ENCODE peak calls at places on chromosome 14, in five cellular contexts. One of them, this sample, is unnamed.

GRCh38 chr14:68468437-68469207 is 324.2 kb downstream of the ZFP36L1 start:
- DNase-seq in left lung: no peak
- DNase-seq in colonic mucosa: no peak
- DNase-seq in CD4-positive, CD25-positive, alpha-beta regulatory T cell: peak
- DNase-seq in tibial nerve: no peak
- DNase-seq in this sample: no peak

GRCh38 chr14:81132492-81132891 is 88.3 kb downstream of the GTF2A1 start:
- DNase-seq in tibial nerve: no peak
- DNase-seq in left lung: no peak
- DNase-seq in colonic mucosa: no peak
- DNase-seq in CD4-positive, CD25-positive, alpha-beta regulatory T cell: no peak
- DNase-seq in this sample: no peak

GRCh38 chr14:94164685-94165431 is 9.3 kb upstream of the PPP4R4 start:
- DNase-seq in colonic mucosa: no peak
- DNase-seq in CD4-positive, CD25-positive, alpha-beta regulatory T cell: no peak
- DNase-seq in tibial nerve: no peak
- DNase-seq in left lung: no peak
- DNase-seq in this sample: no peak

GRCh38 chr14:54348001-54348611 is 48.7 kb upstream of the CDKN3 start:
- DNase-seq in colonic mucosa: no peak
- DNase-seq in CD4-positive, CD25-positive, alpha-beta regulatory T cell: peak
- DNase-seq in tibial nerve: no peak
- DNase-seq in left lung: no peak
- DNase-seq in this sample: no peak

GRCh38 chr14:63302135-63302534 is 16.6 kb downstream of the GPHB5 start:
- DNase-seq in left lung: no peak
- DNase-seq in tibial nerve: no peak
- DNase-seq in colonic mucosa: no peak
- DNase-seq in CD4-positive, CD25-positive, alpha-beta regulatory T cell: no peak
- DNase-seq in this sample: no peak

GRCh38 chr14:34347683-34348082 is 114.4 kb downstream of the SPTSSA start:
- DNase-seq in tibial nerve: no peak
- DNase-seq in CD4-positive, CD25-positive, alpha-beta regulatory T cell: no peak
- DNase-seq in left lung: no peak
- DNase-seq in colonic mucosa: no peak
- DNase-seq in this sample: peak

GRCh38 chr14:99441157-99441870 is 39.3 kb downstream of the SETD3 start:
- DNase-seq in left lung: no peak
- DNase-seq in tibial nerve: no peak
- DNase-seq in colonic mucosa: no peak
- DNase-seq in CD4-positive, CD25-positive, alpha-beta regulatory T cell: no peak
- DNase-seq in this sample: no peak

GRCh38 chr14:76772300-76773187 is 11.3 kb downstream of the VASH1 start:
- DNase-seq in tibial nerve: no peak
- DNase-seq in CD4-positive, CD25-positive, alpha-beta regulatory T cell: no peak
- DNase-seq in left lung: peak
- DNase-seq in colonic mucosa: peak
- DNase-seq in this sample: no peak

GRCh38 chr14:79186523-79186922 is 1016.4 kb downstream of the NRXN3 start:
- DNase-seq in left lung: no peak
- DNase-seq in colonic mucosa: no peak
- DNase-seq in CD4-positive, CD25-positive, alpha-beta regulatory T cell: no peak
- DNase-seq in tibial nerve: no peak
- DNase-seq in this sample: no peak

GRCh38 chr14:68757618-68758081 is 35.2 kb downstream of the ZFP36L1 start:
- DNase-seq in left lung: peak
- DNase-seq in CD4-positive, CD25-positive, alpha-beta regulatory T cell: no peak
- DNase-seq in tibial nerve: no peak
- DNase-seq in colonic mucosa: no peak
- DNase-seq in this sample: no peak

GRCh38 chr14:48140804-48141203 is 465.4 kb upstream of the MDGA2 start:
- DNase-seq in colonic mucosa: no peak
- DNase-seq in left lung: no peak
- DNase-seq in CD4-positive, CD25-positive, alpha-beta regulatory T cell: no peak
- DNase-seq in tibial nerve: no peak
- DNase-seq in this sample: no peak

GRCh38 chr14:99611639-99612038 is 7.6 kb upstream of the CCDC85C start:
- DNase-seq in CD4-positive, CD25-positive, alpha-beta regulatory T cell: no peak
- DNase-seq in left lung: no peak
- DNase-seq in tibial nerve: no peak
- DNase-seq in colonic mucosa: no peak
- DNase-seq in this sample: no peak

GRCh38 chr14:97584528-97584927 is 787.3 kb downstream of the VRK1 start:
- DNase-seq in tibial nerve: no peak
- DNase-seq in CD4-positive, CD25-positive, alpha-beta regulatory T cell: peak
- DNase-seq in left lung: no peak
- DNase-seq in colonic mucosa: no peak
- DNase-seq in this sample: no peak

GRCh38 chr14:104424406-104425072 is 155.0 kb upstream of the C14orf180 start:
- DNase-seq in tibial nerve: no peak
- DNase-seq in colonic mucosa: no peak
- DNase-seq in left lung: no peak
- DNase-seq in CD4-positive, CD25-positive, alpha-beta regulatory T cell: no peak
- DNase-seq in this sample: no peak

GRCh38 chr14:68633131-68633991 is 159.5 kb downstream of the ZFP36L1 start:
- DNase-seq in left lung: no peak
- DNase-seq in CD4-positive, CD25-positive, alpha-beta regulatory T cell: no peak
- DNase-seq in colonic mucosa: peak
- DNase-seq in tibial nerve: no peak
- DNase-seq in this sample: no peak

GRCh38 chr14:54606178-54606577 is 39.2 kb downstream of the SAMD4A start:
- DNase-seq in CD4-positive, CD25-positive, alpha-beta regulatory T cell: no peak
- DNase-seq in left lung: no peak
- DNase-seq in colonic mucosa: no peak
- DNase-seq in tibial nerve: no peak
- DNase-seq in this sample: no peak

GRCh38 chr14:102830474-102831045 is 53.3 kb downstream of the TRAF3 start:
- DNase-seq in tibial nerve: no peak
- DNase-seq in CD4-positive, CD25-positive, alpha-beta regulatory T cell: no peak
- DNase-seq in left lung: no peak
- DNase-seq in colonic mucosa: no peak
- DNase-seq in this sample: no peak

GRCh38 chr14:102849522-102850379 is 72.5 kb downstream of the TRAF3 start:
- DNase-seq in tibial nerve: no peak
- DNase-seq in CD4-positive, CD25-positive, alpha-beta regulatory T cell: no peak
- DNase-seq in colonic mucosa: peak
- DNase-seq in left lung: no peak
- DNase-seq in this sample: no peak

GRCh38 chr14:34502826-34503225 is 36.7 kb downstream of the EAPP start:
- DNase-seq in CD4-positive, CD25-positive, alpha-beta regulatory T cell: no peak
- DNase-seq in tibial nerve: no peak
- DNase-seq in colonic mucosa: no peak
- DNase-seq in left lung: no peak
- DNase-seq in this sample: no peak

GRCh38 chr14:104749958-104750529 is 2.9 kb upstream of the SIVA1 start:
- DNase-seq in tibial nerve: no peak
- DNase-seq in left lung: no peak
- DNase-seq in CD4-positive, CD25-positive, alpha-beta regulatory T cell: no peak
- DNase-seq in colonic mucosa: no peak
- DNase-seq in this sample: no peak

GRCh38 chr14:57611555-57612075 is 118.0 kb upstream of the CCDC198 start:
- DNase-seq in tibial nerve: no peak
- DNase-seq in colonic mucosa: no peak
- DNase-seq in CD4-positive, CD25-positive, alpha-beta regulatory T cell: no peak
- DNase-seq in left lung: no peak
- DNase-seq in this sample: no peak

GRCh38 chr14:56555921-56556570 is 23.6 kb upstream of the TMEM260 start:
- DNase-seq in CD4-positive, CD25-positive, alpha-beta regulatory T cell: peak
- DNase-seq in left lung: no peak
- DNase-seq in colonic mucosa: no peak
- DNase-seq in tibial nerve: no peak
- DNase-seq in this sample: no peak

GRCh38 chr14:98103705-98104104 is 1168.3 kb downstream of the BCL11B start:
- DNase-seq in tibial nerve: no peak
- DNase-seq in colonic mucosa: no peak
- DNase-seq in CD4-positive, CD25-positive, alpha-beta regulatory T cell: peak
- DNase-seq in left lung: no peak
- DNase-seq in this sample: no peak

GRCh38 chr14:23358553-23359166 is 6.0 kb upstream of the SLC22A17 start:
- DNase-seq in left lung: no peak
- DNase-seq in colonic mucosa: no peak
- DNase-seq in tibial nerve: no peak
- DNase-seq in CD4-positive, CD25-positive, alpha-beta regulatory T cell: no peak
- DNase-seq in this sample: no peak

GRCh38 chr14:103547455-103547940 is 15.0 kb downstream of the BAG5 start:
- DNase-seq in left lung: no peak
- DNase-seq in tibial nerve: no peak
- DNase-seq in CD4-positive, CD25-positive, alpha-beta regulatory T cell: no peak
- DNase-seq in colonic mucosa: no peak
- DNase-seq in this sample: no peak

DNA sequence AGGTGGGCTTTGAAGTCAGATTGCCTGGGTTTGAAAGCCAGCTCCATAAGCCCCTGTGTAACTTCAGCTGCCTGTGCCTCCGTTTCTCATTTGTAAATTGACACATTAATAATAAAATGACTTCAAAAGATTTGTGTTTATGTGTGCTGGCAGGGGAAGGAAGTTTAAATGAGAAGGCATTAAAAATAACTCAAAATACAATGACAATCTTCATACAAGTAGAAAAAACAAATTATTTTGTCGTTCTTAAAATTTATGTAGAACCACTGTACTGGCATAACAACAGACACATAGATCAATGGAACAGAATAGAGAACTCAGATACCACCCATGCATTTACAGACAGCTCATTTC is 83.0 kb downstream of the PPM1A start:
- DNase-seq in tibial nerve: no peak
- DNase-seq in colonic mucosa: no peak
- DNase-seq in left lung: no peak
- DNase-seq in CD4-positive, CD25-positive, alpha-beta regulatory T cell: no peak
- DNase-seq in this sample: no peak
- H3K4me3 ChIP-seq in tibial nerve: peak
- H3K4me3 ChIP-seq in colonic mucosa: no peak
- H3K4me3 ChIP-seq in left lung: peak
- H3K4me3 ChIP-seq in CD4-positive, CD25-positive, alpha-beta regulatory T cell: peak
- H3K4me3 ChIP-seq in this sample: no peak

GRCh38 chr14:51004801-51005526 is 60.7 kb upstream of the PYGL start:
- DNase-seq in colonic mucosa: no peak
- DNase-seq in CD4-positive, CD25-positive, alpha-beta regulatory T cell: no peak
- DNase-seq in left lung: no peak
- DNase-seq in tibial nerve: no peak
- DNase-seq in this sample: no peak

GRCh38 chr14:51006781-51007211 is 62.5 kb upstream of the PYGL start:
- DNase-seq in CD4-positive, CD25-positive, alpha-beta regulatory T cell: no peak
- DNase-seq in left lung: no peak
- DNase-seq in colonic mucosa: no peak
- DNase-seq in tibial nerve: no peak
- DNase-seq in this sample: no peak

GRCh38 chr14:51002406-51002984 is 58.2 kb upstream of the PYGL start:
- DNase-seq in CD4-positive, CD25-positive, alpha-beta regulatory T cell: no peak
- DNase-seq in left lung: no peak
- DNase-seq in tibial nerve: no peak
- DNase-seq in colonic mucosa: no peak
- DNase-seq in this sample: no peak

GRCh38 chr14:51000566-51000965 is 56.3 kb upstream of the PYGL start:
- DNase-seq in left lung: no peak
- DNase-seq in tibial nerve: no peak
- DNase-seq in colonic mucosa: no peak
- DNase-seq in CD4-positive, CD25-positive, alpha-beta regulatory T cell: no peak
- DNase-seq in this sample: no peak

GRCh38 chr14:51004352-51004800 is 60.1 kb upstream of the PYGL start:
- DNase-seq in left lung: peak
- DNase-seq in colonic mucosa: no peak
- DNase-seq in CD4-positive, CD25-positive, alpha-beta regulatory T cell: no peak
- DNase-seq in tibial nerve: no peak
- DNase-seq in this sample: no peak
- H3K4me3 ChIP-seq in left lung: no peak
- H3K4me3 ChIP-seq in colonic mucosa: no peak
- H3K4me3 ChIP-seq in CD4-positive, CD25-positive, alpha-beta regulatory T cell: no peak
- H3K4me3 ChIP-seq in tibial nerve: no peak
- H3K4me3 ChIP-seq in this sample: no peak

GRCh38 chr14:91573894-91574837 is 64.1 kb upstream of the PPP4R3A start:
- DNase-seq in CD4-positive, CD25-positive, alpha-beta regulatory T cell: peak
- DNase-seq in colonic mucosa: peak
- DNase-seq in left lung: peak
- DNase-seq in tibial nerve: no peak
- DNase-seq in this sample: peak

GRCh38 chr14:91569301-91569700 is 59.2 kb upstream of the PPP4R3A start:
- DNase-seq in CD4-positive, CD25-positive, alpha-beta regulatory T cell: no peak
- DNase-seq in colonic mucosa: no peak
- DNase-seq in left lung: no peak
- DNase-seq in tibial nerve: no peak
- DNase-seq in this sample: no peak

GRCh38 chr14:91575469-91576208 is 65.5 kb upstream of the PPP4R3A start:
- DNase-seq in tibial nerve: no peak
- DNase-seq in CD4-positive, CD25-positive, alpha-beta regulatory T cell: no peak
- DNase-seq in left lung: no peak
- DNase-seq in colonic mucosa: peak
- DNase-seq in this sample: no peak

GRCh38 chr14:91570021-91570420 is 59.9 kb upstream of the PPP4R3A start:
- DNase-seq in tibial nerve: no peak
- DNase-seq in colonic mucosa: no peak
- DNase-seq in CD4-positive, CD25-positive, alpha-beta regulatory T cell: no peak
- DNase-seq in left lung: no peak
- DNase-seq in this sample: no peak

DNA sequence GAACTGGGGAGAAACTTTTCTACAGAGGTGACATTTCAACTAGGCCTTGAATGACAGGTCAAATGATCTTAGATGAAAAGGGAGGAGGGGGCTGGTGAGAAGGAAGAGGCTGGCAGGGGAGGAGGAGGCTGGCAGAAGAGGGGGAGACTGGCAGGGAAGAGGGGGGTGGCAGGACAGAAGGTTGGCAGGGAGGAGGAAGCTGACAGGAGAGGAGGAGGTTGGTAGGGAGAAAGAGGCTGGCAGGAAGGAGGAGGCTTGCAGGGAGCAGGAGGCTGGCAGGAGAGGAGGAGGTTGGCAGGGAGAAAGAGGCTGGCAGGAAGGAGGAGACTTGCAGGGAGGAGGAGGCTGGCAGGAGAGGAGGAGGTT is 63.4 kb upstream of the PPP4R3A start:
- DNase-seq in tibial nerve: no peak
- DNase-seq in colonic mucosa: no peak
- DNase-seq in CD4-positive, CD25-positive, alpha-beta regulatory T cell: no peak
- DNase-seq in left lung: no peak
- DNase-seq in this sample: no peak
- H3K4me3 ChIP-seq in tibial nerve: no peak
- H3K4me3 ChIP-seq in colonic mucosa: no peak
- H3K4me3 ChIP-seq in CD4-positive, CD25-positive, alpha-beta regulatory T cell: no peak
- H3K4me3 ChIP-seq in left lung: peak
- H3K4me3 ChIP-seq in this sample: no peak

GRCh38 chr14:24705840-24706239 is 71.8 kb upstream of the GZMB start:
- DNase-seq in left lung: no peak
- DNase-seq in CD4-positive, CD25-positive, alpha-beta regulatory T cell: no peak
- DNase-seq in tibial nerve: no peak
- DNase-seq in colonic mucosa: no peak
- DNase-seq in this sample: peak

GRCh38 chr14:24701031-24701430 is 67.0 kb upstream of the GZMB start:
- DNase-seq in left lung: no peak
- DNase-seq in tibial nerve: no peak
- DNase-seq in colonic mucosa: no peak
- DNase-seq in CD4-positive, CD25-positive, alpha-beta regulatory T cell: peak
- DNase-seq in this sample: no peak

GRCh38 chr14:24695265-24696241 is 61.6 kb upstream of the GZMB start:
- DNase-seq in tibial nerve: no peak
- DNase-seq in colonic mucosa: no peak
- DNase-seq in CD4-positive, CD25-positive, alpha-beta regulatory T cell: no peak
- DNase-seq in left lung: no peak
- DNase-seq in this sample: peak

GRCh38 chr14:24699052-24699451 is 65.1 kb upstream of the GZMB start:
- DNase-seq in CD4-positive, CD25-positive, alpha-beta regulatory T cell: peak
- DNase-seq in colonic mucosa: no peak
- DNase-seq in tibial nerve: no peak
- DNase-seq in left lung: no peak
- DNase-seq in this sample: no peak

GRCh38 chr14:24700511-24700910 is 66.5 kb upstream of the GZMB start:
- DNase-seq in tibial nerve: no peak
- DNase-seq in colonic mucosa: no peak
- DNase-seq in CD4-positive, CD25-positive, alpha-beta regulatory T cell: no peak
- DNase-seq in left lung: no peak
- DNase-seq in this sample: no peak
- H3K4me3 ChIP-seq in tibial nerve: no peak
- H3K4me3 ChIP-seq in colonic mucosa: no peak
- H3K4me3 ChIP-seq in CD4-positive, CD25-positive, alpha-beta regulatory T cell: no peak
- H3K4me3 ChIP-seq in left lung: no peak
- H3K4me3 ChIP-seq in this sample: no peak

This sample was measured in GM06990.